ENCODE peak calls at places on chromosomes 12 and 14, in ten cellular contexts. Q, L, W, Y, U, M, X, I, T and R are unnamed samples.

GRCh38 chr12:47114481-47114892 is 34.7 kb upstream of the AMIGO2 start:
- DNase-seq in Q (no peak), L (no peak), W (no peak), Y (no peak), U (no peak), M (no peak), X (no peak), I (no peak), T (no peak), R (peak)

GRCh38 chr12:120100630-120101029 is 15.9 kb downstream of the RAB35 start:
- DNase-seq in Q (no peak), L (no peak), W (no peak), Y (peak), U (peak), M (no peak), X (peak), I (no peak), T (no peak), R (peak)

GRCh38 chr12:172732-173161 is 41.2 kb downstream of the SLC6A12 start:
- DNase-seq in Q (no peak), L (no peak), W (no peak), Y (no peak), U (no peak), M (no peak), X (no peak), I (no peak), T (no peak), R (no peak)

GRCh38 chr14:66268802-66269334 is 217.3 kb upstream of the CCDC196 start:
- DNase-seq in Q (no peak), L (no peak), W (no peak), Y (no peak), U (no peak), M (peak), X (no peak), I (no peak), T (no peak), R (no peak)

GRCh38 chr14:61838661-61839060 is 76.4 kb downstream of the SNAPC1 start:
- DNase-seq in Q (no peak), L (no peak), W (no peak), Y (no peak), U (no peak), M (no peak), X (peak), I (no peak), T (peak), R (no peak)

GRCh38 chr14:74569826-74570591 is 42.0 kb downstream of the LTBP2 start:
- DNase-seq in Q (no peak), L (no peak), W (no peak), Y (no peak), U (no peak), M (peak), X (no peak), I (no peak), T (peak), R (no peak)

GRCh38 chr12:81679614-81680013 is 79.5 kb downstream of the PPFIA2 start:
- DNase-seq in Q (no peak), L (no peak), W (no peak), Y (no peak), U (no peak), M (no peak), X (no peak), I (no peak), T (no peak), R (no peak)

GRCh38 chr14:96251656-96252155 is 4.3 kb upstream of the BDKRB1 start:
- DNase-seq in Q (no peak), L (no peak), W (no peak), Y (no peak), U (no peak), M (no peak), X (no peak), I (no peak), T (no peak), R (no peak)

GRCh38 chr12:28129031-28129430 is 61.2 kb upstream of the CCDC91 start:
- DNase-seq in Q (no peak), L (no peak), W (no peak), Y (no peak), U (peak), M (no peak), X (no peak), I (no peak), T (no peak), R (no peak)

GRCh38 chr14:92453691-92454090 is 59.9 kb upstream of the RIN3 start:
- DNase-seq in Q (no peak), L (no peak), W (no peak), Y (no peak), U (no peak), M (no peak), X (no peak), I (no peak), T (no peak), R (no peak)